ENCODE peak calls at places on chromosomes 5 and 9, in six cellular contexts. A, Q, U, L, R and N are unnamed samples.

GRCh38 chr5:19927919-19928318 is 60.1 kb downstream of the CDH18 start:
- DNase-seq in A (no peak), Q (no peak), U (peak; percentile 84), L (no peak), R (peak; percentile 55), N (peak; percentile 6)

GRCh38 chr9:123335986-123336329 is 20.0 kb upstream of the CRB2 start:
- DNase-seq in A (no peak), Q (no peak), U (no peak), L (no peak), R (no peak), N (no peak)

GRCh38 chr5:76789991-76790571 is 28.7 kb upstream of the F2RL1 start:
- DNase-seq in A (no peak), Q (no peak), U (no peak), L (peak; percentile 50), R (peak; percentile 28), N (no peak)

GRCh38 chr5:96703384-96703910 is 41.3 kb downstream of the CAST start:
- DNase-seq in A (no peak), Q (no peak), U (peak; percentile 18), L (peak; percentile 28), R (no peak), N (no peak)

GRCh38 chr9:69173891-69174644 is at the start of gene TJP2:
- DNase-seq in A (peak; percentile 80), Q (peak; percentile 90), U (peak; percentile 74), L (peak; percentile 86), R (peak; percentile 84), N (peak; percentile 83)

GRCh38 chr9:137453643-137454081 is 5.5 kb downstream of the NSMF start:
- DNase-seq in A (peak; percentile 61), Q (peak; percentile 87), U (peak; percentile 96), L (peak; percentile 85), R (peak; percentile 96), N (peak; percentile 99)

GRCh38 chr9:29440449-29440848 is 1867.2 kb upstream of the C9orf72 start:
- DNase-seq in A (no peak), Q (no peak), U (no peak), L (no peak), R (peak; percentile 29), N (no peak)

GRCh38 chr9:135254176-135255032 is 166.9 kb downstream of the OLFM1 start:
- DNase-seq in A (no peak), Q (peak; percentile 33), U (no peak), L (no peak), R (no peak), N (no peak)

GRCh38 chr5:137152616-137153015 is 346.5 kb downstream of the SPOCK1 start:
- DNase-seq in A (no peak), Q (no peak), U (no peak), L (no peak), R (no peak), N (no peak)

GRCh38 chr5:57482671-57483106 is at the start of gene ACTBL2:
- DNase-seq in A (no peak), Q (no peak), U (no peak), L (peak; percentile 67), R (peak; percentile 29), N (no peak)

GRCh38 chr9:87909310-87910041 is 8.3 kb upstream of the SPATA31C1 start:
- DNase-seq in A (no peak), Q (no peak), U (peak; percentile 39), L (no peak), R (peak; percentile 27), N (peak; percentile 31)

GRCh38 chr5:84292000-84292642 is 92.6 kb downstream of the EDIL3 start:
- DNase-seq in A (no peak), Q (no peak), U (no peak), L (no peak), R (no peak), N (no peak)

GRCh38 chr9:109918359-109919163 is 138.6 kb downstream of the PALM2AKAP2 start:
- DNase-seq in A (peak; percentile 76), Q (no peak), U (no peak), L (no peak), R (no peak), N (no peak)

GRCh38 chr5:17305964-17306725 is 88.7 kb downstream of the BASP1 start:
- DNase-seq in A (no peak), Q (no peak), U (peak; percentile 11), L (peak; percentile 83), R (peak; percentile 47), N (peak; percentile 38)

GRCh38 chr5:150848271-150848670 is 1.9 kb downstream of the IRGM start:
- DNase-seq in A (no peak), Q (no peak), U (no peak), L (no peak), R (no peak), N (no peak)

GRCh38 chr5:67699560-67699959 is 503.0 kb upstream of the CD180 start:
- DNase-seq in A (no peak), Q (no peak), U (no peak), L (no peak), R (no peak), N (no peak)

GRCh38 chr9:107422189-107422802 is 67.3 kb downstream of the KLF4 start:
- DNase-seq in A (peak; percentile 4), Q (peak; percentile 77), U (peak; percentile 94), L (peak; percentile 81), R (peak; percentile 93), N (peak; percentile 79)

GRCh38 chr9:85178486-85178885 is 509.0 kb downstream of the NTRK2 start:
- DNase-seq in A (no peak), Q (no peak), U (peak; percentile 46), L (no peak), R (peak; percentile 29), N (peak; percentile 25)

GRCh38 chr5:57784106-57784505 is 301.5 kb upstream of the ACTBL2 start:
- DNase-seq in A (no peak), Q (no peak), U (no peak), L (peak; percentile 48), R (no peak), N (no peak)

GRCh38 chr9:34591911-34592866 is 2.7 kb upstream of the CNTFR start:
- DNase-seq in A (no peak), Q (no peak), U (no peak), L (no peak), R (no peak), N (peak; percentile 67)

DNA sequence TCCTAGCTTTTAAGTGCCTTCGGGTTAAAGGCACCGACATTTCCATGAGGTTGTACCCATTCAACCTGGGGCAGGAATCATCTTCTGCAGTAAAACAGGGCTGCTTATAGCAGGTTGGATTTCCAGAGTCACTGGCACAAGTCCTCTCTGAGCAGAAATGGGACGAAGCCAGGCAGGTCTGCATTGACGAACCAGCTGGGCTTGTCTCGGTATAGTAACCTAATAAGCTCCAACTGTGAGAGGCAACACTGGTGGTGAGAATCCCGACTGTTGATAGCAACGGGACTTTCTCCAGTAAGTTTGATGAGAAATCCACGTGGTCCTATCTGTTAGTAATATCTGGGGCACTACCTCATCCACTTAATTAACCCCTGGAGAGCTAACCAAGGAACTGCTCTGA is 491.0 kb upstream of the C9orf72 start:
- DNase-seq in A (no peak), Q (no peak), U (no peak), L (no peak), R (peak; percentile 37), N (no peak)
- H3K4me3 ChIP-seq in A (no peak overlapping the region), Q (no peak overlapping the region), U (no peak overlapping the region), L (no peak overlapping the region), R (no peak overlapping the region), N (no peak overlapping the region)

GRCh38 chr5:123882305-123882704 is 370.3 kb downstream of the CSNK1G3 start:
- DNase-seq in A (no peak), Q (no peak), U (no peak), L (no peak), R (no peak), N (no peak)

GRCh38 chr5:123879071-123879470 is 367.1 kb downstream of the CSNK1G3 start:
- DNase-seq in A (no peak), Q (no peak), U (peak; percentile 66), L (no peak), R (peak; percentile 85), N (no peak)

GRCh38 chr5:123882946-123883345 is 371.0 kb downstream of the CSNK1G3 start:
- DNase-seq in A (no peak), Q (no peak), U (no peak), L (peak; percentile 13), R (peak; percentile 28), N (no peak)

GRCh38 chr5:123881791-123882244 is 369.8 kb downstream of the CSNK1G3 start:
- DNase-seq in A (no peak), Q (no peak), U (no peak), L (peak; percentile 58), R (no peak), N (no peak)

GRCh38 chr5:123880875-123881274 is 368.9 kb downstream of the CSNK1G3 start:
- DNase-seq in A (no peak), Q (no peak), U (no peak), L (no peak), R (no peak), N (no peak)
- H3K4me3 ChIP-seq in A (no peak overlapping the region), Q (no peak overlapping the region), U (no peak overlapping the region), L (no peak overlapping the region), R (no peak overlapping the region), N (no peak overlapping the region)

GRCh38 chr5:35902032-35902681 is 36.3 kb downstream of the CAPSL start:
- DNase-seq in A (no peak), Q (no peak), U (no peak), L (no peak), R (no peak), N (no peak)
- H3K4me3 ChIP-seq in A (no peak overlapping the region), Q (no peak overlapping the region), U (no peak overlapping the region), L (no peak overlapping the region), R (no peak overlapping the region), N (no peak overlapping the region)

GRCh38 chr5:120512068-120512467 is 48.0 kb downstream of the PRR16 start:
- DNase-seq in A (no peak), Q (no peak), U (peak; percentile 80), L (no peak), R (peak; percentile 97), N (peak; percentile 9)
- H3K4me3 ChIP-seq in A (no peak overlapping the region), Q (no peak overlapping the region), U (peak overlapping the region; percentile 5), L (no peak overlapping the region), R (no peak overlapping the region), N (no peak overlapping the region)

GRCh38 chr5:142726188-142726731 is 40.4 kb upstream of the FGF1 start:
- DNase-seq in A (no peak), Q (no peak), U (no peak), L (peak; percentile 89), R (peak; percentile 40), N (no peak)
- H3K4me3 ChIP-seq in A (no peak overlapping the region), Q (no peak overlapping the region), U (no peak overlapping the region), L (no peak overlapping the region), R (no peak overlapping the region), N (no peak overlapping the region)

DNA sequence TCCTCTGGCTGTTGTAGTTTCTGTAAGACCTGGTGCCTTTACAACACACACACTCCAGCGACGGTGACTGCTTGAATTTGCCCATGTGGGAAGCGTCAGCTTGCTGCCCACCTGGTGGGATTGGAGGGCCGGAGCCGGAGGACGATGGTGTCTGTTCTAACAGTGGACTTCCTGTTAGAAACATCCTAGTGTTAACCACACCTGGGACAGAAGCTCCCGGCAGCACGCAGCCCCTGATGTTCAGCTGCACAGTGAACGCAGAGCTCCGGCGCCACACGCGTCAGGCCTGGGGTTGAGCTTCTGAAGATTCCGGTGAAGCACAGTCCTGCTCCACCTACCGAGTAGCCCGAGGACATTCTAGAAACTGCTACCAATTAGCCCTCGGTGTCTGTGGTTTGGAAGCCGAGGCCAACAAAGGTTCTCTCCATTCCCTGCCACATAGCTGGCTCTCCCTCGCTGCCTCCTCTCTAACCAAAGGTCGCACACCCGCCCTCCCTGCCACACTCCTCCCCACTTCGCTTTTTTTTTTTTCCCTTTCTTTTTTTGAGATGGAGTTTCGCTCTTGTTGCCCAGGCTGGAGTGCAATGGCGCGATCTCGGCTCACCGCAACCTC is 14.4 kb downstream of the PMPCA start:
- DNase-seq in A (no peak), Q (no peak), U (no peak), L (no peak), R (no peak), N (no peak)
- H3K4me3 ChIP-seq in A (no peak overlapping the region), Q (no peak overlapping the region), U (no peak overlapping the region), L (no peak overlapping the region), R (no peak overlapping the region), N (no peak overlapping the region)

GRCh38 chr5:39102684-39103155 is 28.5 kb upstream of the RICTOR start:
- DNase-seq in A (no peak), Q (no peak), U (no peak), L (peak; percentile 42), R (no peak), N (no peak)
- H3K4me3 ChIP-seq in A (no peak overlapping the region), Q (no peak overlapping the region), U (no peak overlapping the region), L (no peak overlapping the region), R (no peak overlapping the region), N (no peak overlapping the region)